ENCODE peak calls at places on chromosomes 11 and 22, in eight cellular contexts. C is HCT116, F is GM23338, X is GM12878, A is SK-N-SH, I is A549, S is HL-60, G is HepG2. E is an unnamed sample.

GRCh38 chr11:93517041-93517440 is 26.1 kb downstream of the SMCO4 start:
- DNase-seq in C (no peak), F (no peak), X (no peak), A (no peak), I (no peak), S (no peak), G (no peak), E (no peak)

GRCh38 chr11:117511483-117511934 is 183.9 kb downstream of the CEP164 start:
- DNase-seq in C (no peak), F (no peak), X (no peak), A (peak), I (no peak), S (no peak), G (no peak), E (no peak)

GRCh38 chr11:78379039-78379670 is 38.5 kb downstream of the GAB2 start:
- DNase-seq in C (no peak), F (no peak), X (no peak), A (no peak), I (no peak), S (no peak), G (no peak), E (no peak)

GRCh38 chr22:19974233-19974861 is 32.7 kb upstream of the TXNRD2 start:
- DNase-seq in C (peak), F (peak), X (no peak), A (peak), I (peak), S (peak), G (peak), E (no peak)

GRCh38 chr22:29907753-29908515 is 25.0 kb downstream of the MTMR3 start:
- DNase-seq in C (peak), F (peak), X (no peak), A (peak), I (peak), S (peak), G (peak), E (peak)

GRCh38 chr11:111582163-111582562 is 20.1 kb upstream of the SIK2 start:
- DNase-seq in C (no peak), F (no peak), X (no peak), A (no peak), I (no peak), S (no peak), G (no peak), E (no peak)

GRCh38 chr11:93059074-93059957 is 89.9 kb downstream of the MTNR1B start:
- DNase-seq in C (no peak), F (no peak), X (no peak), A (no peak), I (no peak), S (no peak), G (no peak), E (no peak)

GRCh38 chr11:32033067-32033466 is 57.8 kb upstream of the RCN1 start:
- DNase-seq in C (no peak), F (no peak), X (no peak), A (no peak), I (no peak), S (no peak), G (no peak), E (no peak)

GRCh38 chr11:27600656-27601055 is 94.1 kb upstream of the LIN7C start:
- DNase-seq in C (no peak), F (no peak), X (no peak), A (no peak), I (no peak), S (no peak), G (no peak), E (no peak)

GRCh38 chr22:27666272-27666997 is 135.1 kb downstream of the MN1 start:
- DNase-seq in C (no peak), F (no peak), X (no peak), A (no peak), I (no peak), S (no peak), G (no peak), E (no peak)

GRCh38 chr11:46363455-46363920 is 16.2 kb downstream of the DGKZ start:
- DNase-seq in C (peak), F (no peak), X (no peak), A (peak), I (no peak), S (no peak), G (no peak), E (peak)
- TF ChIP-seq REST in C (no peak), F (no peak), X (no peak), A (no peak), I (no peak), S (no peak), G (no peak), E (no peak)

DNA sequence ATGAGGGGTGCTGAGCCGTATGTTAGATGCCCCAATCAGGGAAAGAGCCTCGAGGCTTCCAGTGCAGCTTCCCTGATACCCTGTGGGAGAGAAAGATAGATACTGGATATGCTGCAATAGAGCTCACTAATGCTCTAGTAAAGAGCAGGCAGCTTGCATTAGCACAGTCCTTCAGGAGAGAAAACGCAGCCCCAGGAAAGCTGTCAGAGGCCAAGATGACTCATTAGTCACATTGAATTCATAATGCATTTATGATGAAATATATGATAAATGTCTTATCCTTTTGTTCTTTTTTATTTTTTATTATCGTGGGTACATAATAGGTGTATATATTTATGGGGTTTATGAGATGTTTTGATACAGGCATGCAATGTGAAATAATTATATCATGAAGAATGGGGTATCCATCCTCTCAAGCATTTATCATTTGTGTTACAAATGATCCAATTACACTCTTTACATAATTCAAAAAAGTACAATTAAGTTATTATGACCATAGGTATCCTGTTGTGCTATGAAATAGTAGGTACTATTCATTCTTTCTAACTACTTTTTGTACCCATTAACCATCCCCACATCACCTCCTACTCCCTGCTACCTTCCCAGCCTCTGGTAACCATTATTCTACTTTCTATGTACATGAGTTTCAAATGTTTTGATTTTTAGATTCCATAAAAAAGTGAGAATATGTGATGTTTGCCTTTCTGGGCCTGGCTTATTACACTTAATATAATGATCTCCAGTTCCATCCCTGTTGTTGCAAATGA is 94.5 kb upstream of the TOP3B start:
- DNase-seq in C (no peak), F (no peak), X (no peak), A (peak), I (no peak), S (no peak), G (no peak), E (no peak)
- TF ChIP-seq REST in C (no peak), F (no peak), X (no peak), A (no peak), I (no peak), S (no peak), G (no peak), E (no peak)

GRCh38 chr11:64333556-64333955 is 6.4 kb upstream of the CCDC88B start:
- DNase-seq in C (no peak), F (no peak), X (no peak), A (no peak), I (no peak), S (no peak), G (no peak), E (no peak)

GRCh38 chr11:64327993-64328392 is 10.1 kb downstream of the PRDX5 start:
- DNase-seq in C (no peak), F (no peak), X (no peak), A (no peak), I (no peak), S (no peak), G (no peak), E (no peak)

GRCh38 chr11:64334764-64335741 is 5.0 kb upstream of the CCDC88B start:
- DNase-seq in C (peak), F (peak), X (peak), A (peak), I (peak), S (peak), G (peak), E (peak)

GRCh38 chr11:64330888-64331287 is 9.1 kb upstream of the CCDC88B start:
- DNase-seq in C (no peak), F (no peak), X (no peak), A (no peak), I (no peak), S (no peak), G (no peak), E (no peak)

DNA sequence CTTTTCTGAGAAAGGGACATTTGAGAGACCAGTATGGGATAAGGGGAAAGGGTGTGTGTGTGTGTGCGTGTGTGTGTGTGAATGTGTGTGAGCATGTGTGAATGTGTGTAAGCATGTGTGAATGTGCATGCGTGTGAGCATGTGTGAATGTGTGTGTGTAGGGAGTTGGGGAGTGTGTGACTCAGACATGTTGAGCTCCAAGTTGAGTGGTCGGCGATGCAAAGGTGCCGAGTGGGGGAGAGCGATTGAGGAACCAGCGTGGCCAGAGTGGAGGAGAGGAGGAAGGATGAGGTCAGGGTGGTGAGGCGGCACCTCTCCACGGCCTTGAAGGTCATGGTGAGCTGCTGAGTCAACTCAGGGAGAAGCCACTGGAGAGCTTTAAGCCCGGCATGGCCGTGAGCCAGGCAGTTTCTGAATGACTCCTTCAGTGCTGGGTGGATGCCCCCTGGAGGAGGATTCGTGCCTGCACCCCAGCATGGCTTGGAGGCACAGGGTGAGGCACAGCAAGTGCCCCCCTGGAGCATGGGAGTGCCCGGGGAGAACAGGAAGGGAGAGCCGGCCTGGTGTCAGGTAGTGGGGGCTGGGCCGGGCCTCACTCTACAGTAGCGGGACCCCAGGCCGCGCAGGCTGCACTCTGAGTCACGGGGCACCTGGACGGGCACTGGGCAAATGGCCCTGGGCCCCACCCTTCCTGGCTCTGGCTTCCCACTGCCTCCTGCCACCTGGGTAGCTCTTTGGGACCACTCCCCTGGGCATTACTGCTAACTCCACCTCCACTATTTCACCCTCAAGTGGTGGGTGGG is 8.2 kb upstream of the CCDC88B start:
- DNase-seq in C (peak), F (peak), X (peak), A (peak), I (peak), S (peak), G (peak), E (peak)
- TF ChIP-seq REST in C (no peak), F (no peak), X (no peak), A (no peak), I (no peak), S (no peak), G (no peak), E (no peak)

GRCh38 chr11:71241721-71242259 is 10.6 kb downstream of the SHANK2 start:
- DNase-seq in C (no peak), F (no peak), X (no peak), A (no peak), I (no peak), S (no peak), G (no peak), E (no peak)

GRCh38 chr11:71239581-71239980 is 12.8 kb downstream of the SHANK2 start:
- DNase-seq in C (no peak), F (no peak), X (no peak), A (peak), I (no peak), S (no peak), G (no peak), E (no peak)

GRCh38 chr11:71238941-71239340 is 13.4 kb downstream of the SHANK2 start:
- DNase-seq in C (no peak), F (no peak), X (no peak), A (peak), I (no peak), S (no peak), G (no peak), E (no peak)

GRCh38 chr11:71240061-71240690 is 12.2 kb downstream of the SHANK2 start:
- DNase-seq in C (no peak), F (no peak), X (no peak), A (peak), I (no peak), S (no peak), G (no peak), E (no peak)

DNA sequence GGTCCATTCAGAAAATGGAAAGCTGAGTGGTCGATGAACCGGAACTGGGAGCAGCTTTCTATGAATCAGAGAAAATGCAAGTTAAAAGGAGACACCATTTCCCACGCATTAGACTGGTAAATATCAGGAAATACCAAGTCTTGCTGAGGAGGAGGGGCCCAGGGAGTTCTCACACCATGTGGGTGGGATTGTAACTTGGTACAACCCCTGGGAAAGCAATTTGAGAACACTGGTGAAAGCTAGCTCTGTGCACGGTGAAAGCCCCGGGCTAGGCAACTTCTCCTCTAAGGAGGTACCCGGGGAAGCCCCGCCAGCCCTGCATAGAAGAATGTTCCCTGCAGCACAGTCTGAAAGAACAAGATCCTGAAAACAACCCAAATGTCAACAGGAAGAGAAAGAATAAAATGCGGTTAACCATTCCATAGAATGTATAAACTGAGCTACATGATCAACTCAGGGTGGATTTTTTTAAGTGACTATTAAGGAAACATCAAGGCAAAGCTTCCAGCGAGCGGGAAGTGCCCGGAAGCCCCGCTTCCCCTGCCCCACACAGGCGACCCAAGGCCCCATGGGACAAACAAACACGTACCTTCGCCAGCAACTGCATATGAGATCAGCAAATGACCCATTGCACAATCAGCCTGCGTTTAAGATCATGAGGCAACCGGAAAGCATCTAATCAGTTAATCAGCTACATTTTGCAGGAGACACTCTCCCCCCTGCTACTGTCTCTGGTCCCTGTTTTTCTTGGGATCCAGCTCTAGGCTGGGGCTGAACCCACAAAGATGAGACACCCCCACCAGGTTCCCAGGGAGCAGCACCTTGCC is 11.3 kb downstream of the SHANK2 start:
- DNase-seq in C (no peak), F (peak), X (peak), A (peak), I (peak), S (peak), G (peak), E (no peak)
- TF ChIP-seq REST in C (no peak), F (no peak), X (no peak), A (no peak), I (no peak), S (no peak), G (no peak), E (no peak)

DNA sequence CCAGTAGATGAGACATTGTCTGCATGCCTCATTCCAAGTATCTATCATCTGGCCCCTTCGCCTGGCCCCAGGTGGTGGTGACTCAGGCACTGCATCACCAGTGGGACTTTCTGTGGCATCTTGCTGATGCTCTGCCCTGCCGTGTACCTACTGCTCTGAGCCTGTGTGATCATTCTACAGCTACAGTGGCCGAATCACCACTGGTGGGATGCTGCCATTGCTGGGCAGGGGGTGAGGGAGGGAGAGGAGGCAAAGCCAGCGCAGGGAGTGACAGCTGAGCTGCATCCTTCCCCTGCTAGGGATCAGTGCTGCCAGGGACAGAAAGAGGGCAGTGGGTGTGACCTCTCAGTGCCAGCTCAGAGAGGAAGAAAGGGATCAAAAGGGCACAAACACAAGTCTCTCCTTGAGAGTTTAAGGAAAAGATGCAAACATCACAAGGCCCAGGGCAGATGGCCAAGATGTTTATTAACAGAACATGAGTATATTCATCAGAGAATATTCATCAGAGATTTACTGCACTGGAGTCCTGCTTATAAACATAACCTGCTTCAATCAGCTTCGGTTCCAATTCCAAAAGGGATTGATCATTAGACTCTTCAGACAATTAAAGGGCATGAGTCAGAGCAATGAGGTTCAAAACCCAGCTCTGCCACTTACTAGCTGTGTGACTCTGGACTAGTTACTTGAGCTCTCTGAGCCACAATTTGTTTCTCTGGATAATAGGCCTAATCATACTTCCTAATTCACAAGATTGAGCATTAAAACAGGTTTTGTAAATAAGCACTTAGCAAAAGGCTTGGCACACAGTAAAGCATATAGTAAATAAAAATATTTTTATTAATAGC is 109.8 kb downstream of the NAT10 start:
- DNase-seq in C (peak), F (no peak), X (no peak), A (no peak), I (peak), S (no peak), G (no peak), E (peak)
- TF ChIP-seq REST in C (no peak), F (no peak), X (no peak), A (no peak), I (no peak), S (no peak), G (no peak), E (no peak)

GRCh38 chr11:71321433-71322191 is 69.2 kb upstream of the SHANK2 start:
- DNase-seq in C (no peak), F (no peak), X (no peak), A (no peak), I (no peak), S (no peak), G (no peak), E (no peak)
- TF ChIP-seq REST in C (no peak), F (no peak), X (no peak), A (no peak), I (no peak), S (no peak), G (no peak), E (no peak)

GRCh38 chr11:121113611-121114010 is 12.6 kb downstream of the TECTA start:
- DNase-seq in C (no peak), F (no peak), X (no peak), A (no peak), I (no peak), S (no peak), G (no peak), E (no peak)

GRCh38 chr11:121108413-121108812 is 7.4 kb downstream of the TECTA start:
- DNase-seq in C (no peak), F (no peak), X (no peak), A (no peak), I (no peak), S (no peak), G (no peak), E (no peak)

GRCh38 chr11:121109916-121110656 is 9.0 kb downstream of the TECTA start:
- DNase-seq in C (no peak), F (no peak), X (no peak), A (peak), I (no peak), S (no peak), G (no peak), E (no peak)

GRCh38 chr11:121111053-121111724 is 10.1 kb downstream of the TECTA start:
- DNase-seq in C (no peak), F (no peak), X (no peak), A (no peak), I (no peak), S (no peak), G (no peak), E (no peak)

DNA sequence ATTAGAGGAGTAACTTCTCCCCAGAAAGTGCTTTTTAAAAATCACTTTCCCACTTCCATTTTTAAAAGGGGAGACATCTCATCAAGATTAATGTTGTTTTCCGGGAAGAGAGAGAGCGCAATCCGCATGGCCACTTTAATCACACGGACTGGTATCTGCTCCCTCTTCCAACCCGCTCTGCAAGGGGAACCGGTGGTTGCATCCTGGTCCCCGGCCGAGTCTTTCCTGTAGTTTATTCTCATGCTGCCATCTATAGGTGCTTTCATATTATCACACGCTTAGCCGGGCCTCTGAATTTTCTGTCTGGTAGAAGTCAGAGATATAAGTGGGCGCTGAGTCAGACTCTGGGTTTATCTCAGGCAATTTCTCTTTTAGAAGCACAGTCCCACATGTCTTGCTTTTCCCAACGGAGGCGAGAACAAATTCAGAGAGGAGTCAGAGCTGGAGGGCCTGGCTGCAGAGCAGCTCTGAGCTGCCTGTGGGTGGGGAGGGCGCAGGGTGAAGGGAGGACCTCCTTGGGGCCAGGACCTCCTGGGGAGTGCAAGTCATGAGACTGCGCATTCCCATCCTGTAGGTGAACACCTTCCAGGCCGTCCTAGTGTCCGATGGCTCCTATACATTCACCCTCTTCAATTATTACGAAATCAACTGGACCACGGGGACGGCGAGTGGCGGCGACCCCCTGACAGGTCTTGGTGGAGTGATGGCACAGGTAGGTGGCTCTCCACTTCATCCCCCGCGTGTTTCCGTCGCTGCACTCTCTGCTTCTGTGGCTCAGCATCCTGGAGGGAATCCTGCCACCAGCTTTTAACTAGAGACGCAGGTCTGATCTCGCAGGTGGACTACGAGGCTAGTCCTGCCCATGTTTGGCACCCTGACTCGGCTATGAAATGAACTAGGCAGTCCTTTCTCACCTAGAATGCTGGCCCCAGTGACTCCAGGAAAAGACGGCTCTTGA is 11.7 kb downstream of the TECTA start:
- DNase-seq in C (peak), F (peak), X (no peak), A (peak), I (peak), S (peak), G (peak), E (no peak)
- TF ChIP-seq REST in C (no peak), F (no peak), X (no peak), A (no peak), I (no peak), S (no peak), G (no peak), E (no peak)

GRCh38 chr11:11039249-11039965 is 181.6 kb upstream of the ZBED5 start:
- DNase-seq in C (no peak), F (no peak), X (no peak), A (no peak), I (no peak), S (no peak), G (no peak), E (no peak)
- TF ChIP-seq REST in C (no peak), F (no peak), X (no peak), A (no peak), I (no peak), S (no peak), G (no peak), E (no peak)

E was measured in Panc1.